ENCODE peak calls at places on chromosomes 3 and 15, in six cellular contexts. X is NCI-H2171 treated with DMSO at 0.1 percent for 48 hours, Z is HEK293T, U is T-helper 1 cell, F is dermis blood vessel endothelial cell, D is memory B cell. H is an unnamed sample.

GRCh38 chr3:36543276-36543997 is 163.1 kb downstream of the STAC start:
- DNase-seq in X (no peak), F (peak), D (no peak), U (no peak), Z (no peak), H (no peak)

GRCh38 chr3:59502806-59503205 is 453.0 kb upstream of the CFAP20DC start:
- DNase-seq in Z (no peak), U (no peak), F (no peak), D (no peak), X (no peak), H (no peak)

GRCh38 chr3:13012228-13012691 is 61.0 kb downstream of the IQSEC1 start:
- DNase-seq in F (peak), X (no peak), D (peak), Z (no peak), U (no peak), H (no peak)

GRCh38 chr3:156471431-156471830 is 83.5 kb downstream of the SSR3 start:
- DNase-seq in F (peak), Z (no peak), X (no peak), U (no peak), D (no peak), H (no peak)

GRCh38 chr3:146139586-146140110 is 21.3 kb downstream of the PLOD2 start:
- DNase-seq in F (no peak), D (no peak), X (no peak), U (no peak), Z (no peak), H (no peak)

GRCh38 chr15:98649621-98649995 is 1.3 kb downstream of the IGF1R start:
- DNase-seq in F (peak), D (peak), X (no peak), Z (peak), U (no peak), H (no peak)

GRCh38 chr3:86774082-86774691 is 216.8 kb downstream of the VGLL3 start:
- DNase-seq in D (no peak), F (peak), Z (no peak), X (peak), U (no peak), H (no peak)

GRCh38 chr3:68876112-68876713 is 56.1 kb downstream of the TAFA4 start:
- DNase-seq in F (peak), X (peak), Z (peak), D (no peak), U (no peak), H (peak)

GRCh38 chr15:85693277-85693676 is 101.4 kb downstream of the KLHL25 start:
- DNase-seq in D (no peak), Z (no peak), U (no peak), F (no peak), X (no peak), H (no peak)

GRCh38 chr15:25763954-25764353 is 99.2 kb downstream of the ATP10A start:
- DNase-seq in F (no peak), D (no peak), U (no peak), X (no peak), Z (no peak), H (no peak)

GRCh38 chr3:129604223-129604941 is 2.1 kb downstream of the PLXND1 start:
- DNase-seq in U (no peak), F (no peak), Z (no peak), D (no peak), X (peak), H (no peak)

GRCh38 chr3:126245811-126246727 is 65.7 kb upstream of the ALDH1L1 start:
- DNase-seq in U (no peak), D (no peak), X (peak), F (peak), Z (peak), H (no peak)

GRCh38 chr3:116958291-116958690 is 248.7 kb downstream of the TUSC7 start:
- DNase-seq in Z (no peak), F (no peak), D (no peak), X (no peak), U (no peak), H (no peak)

GRCh38 chr15:71679223-71680078 is 130.9 kb upstream of the NR2E3 start:
- DNase-seq in X (no peak), U (no peak), Z (no peak), D (no peak), F (peak), H (no peak)

GRCh38 chr15:67521770-67522568 is 1.0 kb downstream of the C15orf61 start:
- DNase-seq in U (no peak), Z (no peak), D (no peak), X (peak), F (peak), H (no peak)

GRCh38 chr3:9770276-9770812 is 597 bp upstream of the CAMK1 start:
- DNase-seq in Z (no peak), U (no peak), D (no peak), F (peak), X (no peak), H (no peak)

GRCh38 chr3:53137835-53138446 is 7.7 kb upstream of the RFT1 start:
- DNase-seq in F (no peak), X (no peak), D (no peak), U (no peak), Z (no peak), H (no peak)

GRCh38 chr3:50442940-50443579 is 60.4 kb downstream of the CACNA2D2 start:
- DNase-seq in D (no peak), X (peak), F (no peak), U (no peak), Z (no peak), H (no peak)

GRCh38 chr3:145557405-145557804 is 603.6 kb downstream of the PLOD2 start:
- DNase-seq in D (no peak), Z (peak), U (no peak), X (peak), F (no peak), H (no peak)

GRCh38 chr15:80487884-80488283 is 83.7 kb downstream of the ARNT2 start:
- DNase-seq in X (no peak), F (no peak), U (no peak), D (no peak), Z (no peak), H (no peak)

H was measured in GM19239.